ENCODE peak calls at places on chromosomes 12 and 14, in eight cellular contexts. I is CD8-positive, alpha-beta T cell; M is epithelial cell of esophagus; D is lower lobe of right lung; L is cardiac muscle cell; J is PC-9; F is choroid plexus epithelial cell; Q is breast epithelium. P is an unnamed sample.

GRCh38 chr14:68792830-68793733 is at the start of gene ZFP36L1:
- DNase-seq in I (peak; percentile 97), M (peak; percentile 96), D (peak; percentile 96), L (peak; percentile 92), J (peak; percentile 94), F (peak; percentile 98), Q (peak; percentile 95), P (peak; percentile 61)

GRCh38 chr12:96861656-96862055 is 45.4 kb upstream of the NEDD1 start:
- DNase-seq in I (no peak), M (no peak), D (no peak), L (no peak), J (no peak), F (no peak), Q (no peak), P (no peak)

GRCh38 chr12:132460571-132460970 is 29.4 kb upstream of the FBRSL1 start:
- DNase-seq in I (no peak), M (no peak), D (no peak), L (no peak), J (no peak), F (peak; percentile 5), Q (no peak), P (no peak)

GRCh38 chr14:105375635-105376057 is 22.7 kb upstream of the TEX22 start:
- DNase-seq in I (peak; percentile 35), M (no peak), D (no peak), L (no peak), J (no peak), F (peak; percentile 9), Q (no peak), P (no peak)

GRCh38 chr12:130546494-130546893 is 169.6 kb downstream of the RIMBP2 start:
- DNase-seq in I (no peak), M (no peak), D (no peak), L (no peak), J (no peak), F (no peak), Q (no peak), P (no peak)

GRCh38 chr14:93544212-93544611 is 113.5 kb downstream of the UNC79 start:
- DNase-seq in I (no peak), M (no peak), D (no peak), L (no peak), J (no peak), F (no peak), Q (no peak), P (no peak)

GRCh38 chr14:21038416-21039058 is 3.6 kb upstream of the RNASE7 start:
- DNase-seq in I (no peak), M (no peak), D (no peak), L (no peak), J (no peak), F (peak; percentile 42), Q (no peak), P (no peak)

GRCh38 chr12:40107803-40108620 is 2.1 kb upstream of the SLC2A13 start:
- DNase-seq in I (no peak), M (no peak), D (peak; percentile 40), L (no peak), J (no peak), F (no peak), Q (no peak), P (no peak)

GRCh38 chr14:100828448-100828834 is 2.5 kb downstream of the MEG3 start:
- DNase-seq in I (no peak), M (no peak), D (no peak), L (no peak), J (no peak), F (no peak), Q (no peak), P (no peak)

GRCh38 chr12:15899282-15899870 is 11.8 kb upstream of the DERA start:
- DNase-seq in I (no peak), M (peak; percentile 34), D (no peak), L (peak; percentile 45), J (no peak), F (peak; percentile 49), Q (no peak), P (no peak)

GRCh38 chr14:96088131-96088880 is 49.1 kb downstream of the C14orf132 start:
- DNase-seq in I (no peak), M (no peak), D (no peak), L (no peak), J (no peak), F (no peak), Q (no peak), P (no peak)

GRCh38 chr12:69065804-69066203 is 132.8 kb upstream of the CPM start:
- DNase-seq in I (no peak), M (peak; percentile 80), D (no peak), L (no peak), J (no peak), F (no peak), Q (no peak), P (no peak)

GRCh38 chr12:92136883-92137582 is 8.6 kb downstream of the BTG1 start:
- DNase-seq in I (no peak), M (peak; percentile 90), D (no peak), L (no peak), J (no peak), F (peak; percentile 87), Q (no peak), P (no peak)

GRCh38 chr12:67068204-67068731 is 200.9 kb upstream of the CAND1 start:
- DNase-seq in I (no peak), M (peak; percentile 23), D (no peak), L (peak; percentile 45), J (peak; percentile 29), F (no peak), Q (no peak), P (no peak)

GRCh38 chr14:32109676-32110075 is 32.6 kb downstream of the ARHGAP5 start:
- DNase-seq in I (no peak), M (no peak), D (no peak), L (no peak), J (no peak), F (peak; percentile 76), Q (no peak), P (no peak)

GRCh38 chr12:122834921-122835692 is at the start of gene HIP1R:
- DNase-seq in I (peak; percentile 60), M (peak; percentile 45), D (peak; percentile 65), L (peak; percentile 68), J (peak; percentile 37), F (no peak), Q (no peak), P (no peak)

GRCh38 chr12:43348221-43348620 is 203.8 kb downstream of the ADAMTS20 start:
- DNase-seq in I (no peak), M (no peak), D (no peak), L (no peak), J (no peak), F (no peak), Q (no peak), P (no peak)

GRCh38 chr12:113479578-113480335 is 8.1 kb upstream of the LHX5 start:
- DNase-seq in I (no peak), M (peak; percentile 47), D (no peak), L (peak; percentile 91), J (no peak), F (peak; percentile 41), Q (no peak), P (no peak)

GRCh38 chr12:113063396-113064350 is 7.1 kb downstream of the DTX1 start:
- DNase-seq in I (no peak), M (no peak), D (no peak), L (no peak), J (no peak), F (no peak), Q (no peak), P (no peak)

GRCh38 chr12:74538491-74539258 is 1.0 kb downstream of the ATXN7L3B start:
- DNase-seq in I (peak; percentile 65), M (no peak), D (no peak), L (peak; percentile 5), J (peak; percentile 9), F (peak; percentile 12), Q (no peak), P (no peak)

GRCh38 chr12:43063642-43064041 is 474.1 kb upstream of the PRICKLE1 start:
- DNase-seq in I (no peak), M (peak; percentile 4), D (no peak), L (no peak), J (no peak), F (peak; percentile 87), Q (no peak), P (no peak)

GRCh38 chr12:3694673-3695072 is 58.2 kb downstream of the CRACR2A start:
- DNase-seq in I (no peak), M (no peak), D (no peak), L (no peak), J (no peak), F (no peak), Q (no peak), P (no peak)

GRCh38 chr14:65206078-65206447 is 103.7 kb upstream of the MAX start:
- DNase-seq in I (no peak), M (no peak), D (no peak), L (no peak), J (no peak), F (no peak), Q (no peak), P (no peak)
- H3K4me3 ChIP-seq in I (no peak overlapping the region), M (no peak overlapping the region), D (no peak overlapping the region), L (no peak overlapping the region), J (no peak overlapping the region), F (no peak overlapping the region), Q (no peak overlapping the region), P (no peak overlapping the region)

GRCh38 chr14:99541211-99541610 is 60.0 kb downstream of the CCNK start:
- DNase-seq in I (no peak), M (no peak), D (no peak), L (no peak), J (no peak), F (no peak), Q (no peak), P (no peak)
- TF ChIP-seq CTCF in I (no peak), M (no peak), D (no peak), L (no peak), J (no peak), F (no peak), Q (no peak), P (no peak)

GRCh38 chr12:9741726-9742125 is 8.8 kb upstream of the CLECL1 start:
- DNase-seq in I (peak; percentile 90), M (no peak), D (no peak), L (no peak), J (no peak), F (no peak), Q (no peak), P (no peak)
- H3K4me3 ChIP-seq in I (peak overlapping the region; percentile 19), M (no peak overlapping the region), D (no peak overlapping the region), L (no peak overlapping the region), J (no peak overlapping the region), F (no peak overlapping the region), Q (no peak overlapping the region), P (no peak overlapping the region)

GRCh38 chr14:54565236-54566151 is 1.4 kb upstream of the SAMD4A start:
- DNase-seq in I (peak; percentile 80), M (peak; percentile 87), D (peak; percentile 94), L (peak; percentile 93), J (peak; percentile 93), F (peak; percentile 91), Q (peak; percentile 96), P (no peak)
- TF ChIP-seq CTCF in I (no peak), M (no peak), D (peak; percentile 38), L (peak; percentile 19), J (no peak), F (no peak), Q (no peak), P (peak; percentile 23)